ENCODE peak calls at places on chromosome 13, in six cellular contexts. K, S, Y, O, G and X are unnamed samples.

GRCh38 chr13:96835591-96835990 is 158.7 kb downstream of the OXGR1 start:
- DNase-seq in K (no peak), S (no peak), Y (no peak), O (no peak), G (no peak), X (no peak)

GRCh38 chr13:44758595-44759221 is 182.6 kb upstream of the TSC22D1 start:
- DNase-seq in K (peak; percentile 20), S (no peak), Y (no peak), O (no peak), G (peak; percentile 59), X (no peak)

GRCh38 chr13:113437408-113438010 is 15.8 kb downstream of the ADPRHL1 start:
- DNase-seq in K (no peak), S (no peak), Y (no peak), O (no peak), G (no peak), X (no peak)

GRCh38 chr13:73610799-73611592 is 523.2 kb downstream of the KLF12 start:
- DNase-seq in K (no peak), S (no peak), Y (no peak), O (no peak), G (no peak), X (no peak)

GRCh38 chr13:43285891-43286602 is 262.7 kb downstream of the DNAJC15 start:
- DNase-seq in K (no peak), S (no peak), Y (no peak), O (no peak), G (no peak), X (no peak)

GRCh38 chr13:48662226-48662625 is 8.5 kb downstream of the CYSLTR2 start:
- DNase-seq in K (no peak), S (no peak), Y (no peak), O (no peak), G (no peak), X (no peak)

GRCh38 chr13:88144580-88144979 is 473.4 kb downstream of the SLITRK5 start:
- DNase-seq in K (no peak), S (no peak), Y (no peak), O (no peak), G (no peak), X (no peak)

GRCh38 chr13:103188688-103189326 is 122.6 kb upstream of the SLC10A2 start:
- DNase-seq in K (no peak), S (no peak), Y (no peak), O (peak; percentile 23), G (no peak), X (no peak)

GRCh38 chr13:45695198-45695730 is 6.9 kb upstream of the CBY2 start:
- DNase-seq in K (no peak), S (no peak), Y (no peak), O (no peak), G (no peak), X (no peak)

GRCh38 chr13:75705908-75706307 is 69.8 kb downstream of the LMO7 start:
- DNase-seq in K (no peak), S (no peak), Y (no peak), O (no peak), G (no peak), X (no peak)

GRCh38 chr13:110173247-110173818 is 133.6 kb downstream of the COL4A1 start:
- DNase-seq in K (no peak), S (no peak), Y (no peak), O (no peak), G (no peak), X (no peak)

GRCh38 chr13:50123515-50123861 is 108.2 kb downstream of the KCNRG start:
- DNase-seq in K (no peak), S (no peak), Y (no peak), O (no peak), G (no peak), X (no peak)

GRCh38 chr13:48400820-48401219 is 12.1 kb downstream of the LPAR6 start:
- DNase-seq in K (no peak), S (no peak), Y (no peak), O (no peak), G (no peak), X (no peak)

DNA sequence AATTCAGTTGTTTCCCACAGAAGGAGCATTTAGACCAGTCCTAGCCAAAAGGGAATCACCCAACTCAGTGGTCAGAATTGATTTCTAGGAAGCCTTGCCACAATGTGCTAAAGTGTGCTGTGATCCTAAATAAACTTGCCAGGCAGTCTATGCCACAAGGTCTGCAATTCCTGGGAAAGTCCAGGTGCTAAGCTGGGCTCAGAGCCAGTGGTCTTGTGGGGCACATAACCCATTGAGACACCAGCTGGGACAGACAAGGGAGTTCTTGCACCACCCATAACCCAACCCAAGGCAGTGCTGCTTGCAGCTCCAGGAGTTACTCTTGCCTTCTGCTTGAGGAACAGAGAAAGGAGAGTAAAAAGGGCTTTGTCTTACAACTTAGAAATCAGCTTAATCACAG is 489.5 kb upstream of the SPRY2 start:
- DNase-seq in K (no peak), S (no peak), Y (no peak), O (no peak), G (no peak), X (no peak)
- H3K9me3 ChIP-seq in K (peaks cover 10% of the 10 kb centered on the region), S (peaks cover 13% of the 10 kb centered on the region), Y (peaks cover 8% of the 10 kb centered on the region), O (peaks cover 4% of the 10 kb centered on the region), G (no peaks in the 10 kb centered on the region), X (peaks cover 3% of the 10 kb centered on the region)

GRCh38 chr13:29118471-29118870 is 298.3 kb downstream of the MTUS2 start:
- DNase-seq in K (no peak), S (no peak), Y (no peak), O (no peak), G (no peak), X (no peak)
- H3K9me3 ChIP-seq in K (no peaks in the 10 kb centered on the region), S (no peaks in the 10 kb centered on the region), Y (no peaks in the 10 kb centered on the region), O (no peaks in the 10 kb centered on the region), G (no peaks in the 10 kb centered on the region), X (no peaks in the 10 kb centered on the region)

DNA sequence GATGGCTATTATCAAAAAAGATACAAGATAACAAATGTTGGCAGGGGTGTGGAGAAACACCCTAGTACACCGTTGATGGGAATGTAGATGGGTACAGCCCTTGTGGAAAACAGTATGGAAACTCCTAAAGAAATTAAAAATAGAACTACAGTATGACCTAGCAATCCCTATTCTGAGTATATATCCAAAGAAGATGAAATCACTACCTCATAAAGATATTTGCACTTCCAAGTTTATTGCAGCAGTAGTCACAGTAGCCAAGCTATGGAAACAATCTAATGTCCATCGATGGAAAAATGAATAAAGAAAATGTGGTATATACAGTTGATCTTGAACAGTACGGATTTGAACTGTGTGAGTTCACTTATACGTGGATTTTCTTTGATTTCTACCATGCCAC is 28.3 kb downstream of the TDRD3 start:
- DNase-seq in K (no peak), S (no peak), Y (no peak), O (no peak), G (no peak), X (no peak)
- H3K9me3 ChIP-seq in K (no peaks in the 10 kb centered on the region), S (no peaks in the 10 kb centered on the region), Y (no peaks in the 10 kb centered on the region), O (no peaks in the 10 kb centered on the region), G (no peaks in the 10 kb centered on the region), X (no peaks in the 10 kb centered on the region)

GRCh38 chr13:98542568-98543379 is 34.1 kb downstream of the STK24 start:
- DNase-seq in K (no peak), S (no peak), Y (no peak), O (no peak), G (no peak), X (no peak)
- H3K9me3 ChIP-seq in K (no peaks in the 10 kb centered on the region), S (no peaks in the 10 kb centered on the region), Y (no peaks in the 10 kb centered on the region), O (no peaks in the 10 kb centered on the region), G (no peaks in the 10 kb centered on the region), X (no peaks in the 10 kb centered on the region)

DNA sequence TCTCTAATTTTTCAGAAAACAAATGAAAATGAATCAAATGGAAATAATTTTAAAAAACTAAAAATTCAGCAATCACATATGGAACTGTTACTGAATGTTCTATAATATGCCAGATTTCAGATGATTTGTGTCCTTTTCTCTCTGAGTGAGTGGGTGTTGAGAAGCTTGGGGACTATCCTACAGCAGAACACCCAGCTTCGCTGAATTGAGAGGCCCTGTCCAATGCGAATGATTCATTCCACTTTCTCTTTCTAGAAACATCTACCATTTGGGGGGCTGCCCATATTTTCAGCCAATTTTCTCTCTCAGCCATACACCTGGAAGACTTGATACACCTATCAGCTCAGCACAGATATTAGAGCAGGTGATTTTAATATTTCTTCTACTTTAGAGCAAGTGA is 1666.7 kb downstream of the EFNB2 start:
- DNase-seq in K (no peak), S (no peak), Y (no peak), O (no peak), G (no peak), X (no peak)
- H3K9me3 ChIP-seq in K (no peaks in the 10 kb centered on the region), S (no peaks in the 10 kb centered on the region), Y (peaks cover 3% of the 10 kb centered on the region), O (no peaks in the 10 kb centered on the region), G (no peaks in the 10 kb centered on the region), X (no peaks in the 10 kb centered on the region)

DNA sequence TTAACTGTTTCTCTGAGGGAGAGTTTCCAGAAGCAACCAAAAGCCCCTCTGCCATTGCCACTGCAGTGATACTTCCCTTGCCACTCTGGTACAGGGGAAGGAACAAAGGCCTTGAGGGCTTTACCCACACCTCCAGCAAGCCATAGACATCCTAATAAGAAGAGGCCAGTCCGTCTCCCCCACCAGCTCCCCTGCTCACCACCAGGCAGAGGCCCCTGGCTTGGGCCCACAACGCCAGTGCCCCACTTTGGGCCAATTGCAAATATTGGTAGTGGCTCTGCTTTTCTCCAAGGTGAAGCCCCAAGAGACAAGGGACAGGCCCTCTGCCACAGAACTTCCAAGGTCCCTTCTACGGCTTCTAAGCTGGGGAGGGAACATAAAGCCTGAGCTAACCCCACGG is 833.0 kb downstream of the DACH1 start:
- DNase-seq in K (no peak), S (no peak), Y (no peak), O (no peak), G (no peak), X (no peak)
- H3K9me3 ChIP-seq in K (no peaks in the 10 kb centered on the region), S (no peaks in the 10 kb centered on the region), Y (no peaks in the 10 kb centered on the region), O (no peaks in the 10 kb centered on the region), G (no peaks in the 10 kb centered on the region), X (no peaks in the 10 kb centered on the region)

DNA sequence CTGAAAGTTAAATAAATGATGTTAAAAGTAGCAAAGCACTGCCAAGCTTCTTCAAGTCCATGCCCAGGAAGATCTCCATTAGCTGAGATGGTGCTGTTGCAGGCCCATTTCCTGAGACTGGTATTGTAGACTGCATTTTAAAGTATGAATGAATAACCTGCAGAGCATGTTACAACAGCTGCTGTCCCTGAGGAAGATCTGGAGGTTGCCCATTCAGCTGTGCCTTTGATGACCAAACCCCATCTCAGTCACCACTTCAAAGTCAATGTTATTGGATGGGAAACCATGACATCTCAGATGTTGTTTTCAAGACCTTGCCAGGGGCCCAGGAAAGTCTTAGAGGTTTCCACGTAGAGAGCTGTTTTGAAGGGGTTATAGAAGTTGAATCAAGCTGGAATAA is 281.3 kb downstream of the MTUS2 start:
- DNase-seq in K (no peak), S (no peak), Y (no peak), O (no peak), G (no peak), X (no peak)
- H3K9me3 ChIP-seq in K (no peaks in the 10 kb centered on the region), S (no peaks in the 10 kb centered on the region), Y (no peaks in the 10 kb centered on the region), O (no peaks in the 10 kb centered on the region), G (no peaks in the 10 kb centered on the region), X (no peaks in the 10 kb centered on the region)

DNA sequence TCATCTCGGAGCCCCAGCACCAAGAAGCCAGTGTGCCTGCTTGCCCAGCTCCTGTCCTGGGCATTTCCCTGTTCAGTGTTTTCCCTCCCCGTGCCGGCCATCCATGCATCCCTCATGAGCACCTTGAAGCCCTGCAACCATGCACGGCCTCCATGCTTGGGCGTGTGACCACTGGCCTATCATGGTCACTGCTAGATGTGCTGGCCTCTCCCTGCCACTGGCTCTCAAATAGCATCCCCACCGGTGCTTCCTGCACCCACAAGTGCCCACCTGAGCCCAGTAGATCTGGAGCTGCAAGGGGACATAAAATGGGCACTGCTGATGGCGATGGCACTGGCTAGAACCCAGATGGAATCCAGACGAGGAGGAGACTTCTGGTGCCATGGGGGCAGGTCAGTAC is 126.0 kb downstream of the TUBA3C start:
- DNase-seq in K (no peak), S (no peak), Y (no peak), O (no peak), G (no peak), X (no peak)
- H3K9me3 ChIP-seq in K (no peaks in the 10 kb centered on the region), S (no peaks in the 10 kb centered on the region), Y (no peaks in the 10 kb centered on the region), O (no peaks in the 10 kb centered on the region), G (no peaks in the 10 kb centered on the region), X (no peaks in the 10 kb centered on the region)

GRCh38 chr13:71590654-71591148 is 276.3 kb downstream of the DACH1 start:
- DNase-seq in K (no peak), S (no peak), Y (no peak), O (no peak), G (no peak), X (no peak)
- H3K9me3 ChIP-seq in K (no peaks in the 10 kb centered on the region), S (no peaks in the 10 kb centered on the region), Y (no peaks in the 10 kb centered on the region), O (no peaks in the 10 kb centered on the region), G (no peaks in the 10 kb centered on the region), X (no peaks in the 10 kb centered on the region)